ENCODE peak calls at places on chromosomes 7 and 10, in nine cellular contexts. J, D, C, B, Z, G, E, I and H are unnamed samples.

GRCh38 chr7:100568176-100568935 is 5.3 kb downstream of the SAP25 start:
- DNase-seq in J (no peak), D (no peak), C (no peak), B (peak), Z (no peak), G (no peak), E (no peak), I (no peak), H (peak)

GRCh38 chr7:23898619-23899018 is 188.6 kb downstream of the STK31 start:
- DNase-seq in J (no peak), D (no peak), C (no peak), B (no peak), Z (no peak), G (no peak), E (no peak), I (no peak), H (no peak)

GRCh38 chr7:72919256-72919775 is 5.6 kb upstream of the POM121 start:
- DNase-seq in J (no peak), D (no peak), C (no peak), B (no peak), Z (no peak), G (no peak), E (no peak), I (no peak), H (no peak)

GRCh38 chr7:12735923-12736322 is 48.5 kb downstream of the ARL4A start:
- DNase-seq in J (no peak), D (no peak), C (no peak), B (no peak), Z (no peak), G (no peak), E (no peak), I (no peak), H (no peak)

GRCh38 chr10:124906551-124907001 is 35.3 kb upstream of the ZRANB1 start:
- DNase-seq in J (no peak), D (peak), C (no peak), B (no peak), Z (no peak), G (no peak), E (no peak), I (no peak), H (no peak)

GRCh38 chr10:11827414-11827813 is 4.3 kb downstream of the PROSER2 start:
- DNase-seq in J (no peak), D (no peak), C (no peak), B (no peak), Z (no peak), G (no peak), E (no peak), I (no peak), H (no peak)

GRCh38 chr7:28536259-28536658 is 123.9 kb downstream of the CREB5 start:
- DNase-seq in J (no peak), D (peak), C (peak), B (peak), Z (no peak), G (no peak), E (peak), I (peak), H (no peak)

GRCh38 chr10:91932737-91933136 is 9.2 kb downstream of the BTAF1 start:
- DNase-seq in J (no peak), D (no peak), C (no peak), B (no peak), Z (no peak), G (no peak), E (no peak), I (no peak), H (no peak)

GRCh38 chr7:114085592-114086490 is 167.0 kb upstream of the PPP1R3A start:
- DNase-seq in J (peak), D (peak), C (peak), B (peak), Z (no peak), G (no peak), E (peak), I (peak), H (peak)

GRCh38 chr10:131947631-131948347 is 33.9 kb downstream of the BNIP3 start:
- DNase-seq in J (no peak), D (peak), C (peak), B (no peak), Z (peak), G (no peak), E (no peak), I (no peak), H (no peak)

GRCh38 chr10:42975558-42976352 is 101.1 kb upstream of the RET start:
- DNase-seq in J (no peak), D (no peak), C (peak), B (peak), Z (no peak), G (no peak), E (peak), I (peak), H (no peak)

GRCh38 chr10:83222832-83223742 is 916.2 kb upstream of the GHITM start:
- DNase-seq in J (no peak), D (no peak), C (no peak), B (peak), Z (no peak), G (no peak), E (no peak), I (no peak), H (no peak)

GRCh38 chr7:141013345-141013715 is 1.4 kb downstream of the MRPS33 start:
- DNase-seq in J (no peak), D (no peak), C (no peak), B (no peak), Z (no peak), G (no peak), E (no peak), I (no peak), H (no peak)

GRCh38 chr7:94247970-94248369 is 146.7 kb upstream of the COL1A2 start:
- DNase-seq in J (no peak), D (no peak), C (no peak), B (no peak), Z (no peak), G (no peak), E (no peak), I (no peak), H (no peak)

DNA sequence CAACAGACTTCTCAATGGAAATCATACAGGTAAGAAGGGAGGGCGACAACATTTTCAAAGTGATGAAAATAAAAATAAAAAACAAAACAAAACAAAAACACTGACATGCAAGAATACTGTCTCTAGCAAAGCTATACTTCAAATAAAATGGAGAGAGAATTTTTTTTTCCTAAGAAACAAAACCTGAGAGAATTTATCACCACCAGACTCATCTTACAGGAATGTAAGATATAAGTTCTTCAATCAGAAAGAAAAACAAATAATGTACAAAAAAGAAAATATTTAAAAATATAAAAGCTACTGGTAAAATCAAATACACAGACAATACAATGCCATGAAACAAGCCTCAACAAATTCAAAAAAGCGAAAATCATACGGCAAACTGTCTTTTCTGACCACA is 113.2 kb downstream of the NRBF2 start:
- DNase-seq in J (no peak), D (peak), C (no peak), B (no peak), Z (no peak), G (no peak), E (no peak), I (no peak), H (no peak)
- TF ChIP-seq CTCF in J (no peak), D (no peak), C (no peak), B (no peak), Z (no peak), G (no peak), E (no peak), I (no peak), H (no peak)

DNA sequence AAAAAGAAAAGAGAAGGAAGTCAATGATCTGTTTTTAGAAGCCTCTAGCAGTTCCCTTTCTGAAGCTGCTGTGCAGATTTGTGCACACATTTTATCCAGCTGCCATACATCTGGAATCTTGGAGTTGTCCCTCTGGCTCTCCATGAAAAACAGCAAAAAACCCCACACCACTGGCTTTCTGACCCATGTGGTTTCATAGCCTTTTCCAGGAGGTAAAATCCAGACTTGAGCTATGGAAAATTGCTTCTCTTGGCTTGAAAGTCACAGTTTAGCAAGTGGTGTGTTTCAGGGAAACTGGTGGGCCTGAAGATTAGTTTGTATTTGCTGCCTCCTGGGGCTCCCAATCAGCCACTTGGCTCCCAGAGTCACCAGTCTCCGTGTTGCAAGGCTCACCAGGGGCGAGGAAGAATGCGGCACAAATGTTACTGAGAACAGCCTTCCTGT is 50.2 kb upstream of the ADRB1 start:
- DNase-seq in J (no peak), D (no peak), C (no peak), B (no peak), Z (no peak), G (no peak), E (peak), I (no peak), H (no peak)
- TF ChIP-seq CTCF in J (no peak), D (no peak), C (no peak), B (no peak), Z (no peak), G (no peak), E (no peak), I (no peak), H (no peak)

GRCh38 chr7:38973760-38974159 is 3.9 kb upstream of the POU6F2 start:
- DNase-seq in J (no peak), D (no peak), C (no peak), B (no peak), Z (no peak), G (no peak), E (no peak), I (no peak), H (no peak)

GRCh38 chr7:38977658-38978057 is at the start of gene POU6F2:
- DNase-seq in J (no peak), D (no peak), C (no peak), B (no peak), Z (no peak), G (no peak), E (no peak), I (no peak), H (no peak)

GRCh38 chr7:38978474-38978873 is 765 bp downstream of the POU6F2 start:
- DNase-seq in J (no peak), D (no peak), C (no peak), B (no peak), Z (no peak), G (no peak), E (no peak), I (no peak), H (no peak)

DNA sequence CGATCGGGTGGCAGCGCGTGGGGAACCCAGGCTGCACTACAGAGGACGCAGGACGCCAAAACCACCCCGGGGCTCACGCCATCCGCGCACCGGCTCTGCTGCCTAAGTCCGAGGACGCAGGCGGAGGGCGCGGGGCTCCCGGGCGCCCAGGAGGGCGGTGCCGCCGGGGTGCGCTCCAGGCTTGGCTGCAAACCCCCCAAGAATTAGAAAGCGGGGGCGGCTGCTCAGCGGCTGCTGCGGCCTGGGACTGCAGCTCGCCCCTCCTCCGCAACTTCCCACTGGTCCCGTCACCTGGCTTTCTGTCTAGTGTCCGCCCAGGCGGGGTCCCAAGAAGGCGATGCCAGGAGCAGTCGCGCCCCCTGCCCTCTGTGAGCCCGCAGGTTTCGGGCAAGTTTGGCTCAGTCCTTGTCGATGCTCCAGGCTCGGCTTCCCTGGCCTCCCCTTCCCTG is 1.7 kb upstream of the POU6F2 start:
- DNase-seq in J (no peak), D (no peak), C (no peak), B (peak), Z (no peak), G (no peak), E (no peak), I (no peak), H (no peak)
- TF ChIP-seq CTCF in J (no peak), D (no peak), C (no peak), B (peak), Z (no peak), G (no peak), E (no peak), I (no peak), H (no peak)

GRCh38 chr7:2520131-2520807 is 695 bp downstream of the LFNG start:
- DNase-seq in J (peak), D (no peak), C (peak), B (no peak), Z (no peak), G (peak), E (no peak), I (no peak), H (peak)
- TF ChIP-seq CTCF in J (no peak), D (no peak), C (no peak), B (peak), Z (no peak), G (no peak), E (no peak), I (peak), H (no peak)